ENCODE peak calls at places on chromosomes 3 and 15, in eight cellular contexts. One of them, this sample, is unnamed.
A peak's percentile ranks its signal among the peaks of the same experiment; 100 is the strongest.

GRCh38 chr3:187382609-187383151 is 14.5 kb downstream of the RTP4 start:
- DNase-seq in hepatocyte: peak; percentile 13
- DNase-seq in GM23338: no peak
- DNase-seq in PC-3: no peak
- DNase-seq in SK-N-SH: no peak
- DNase-seq in HCT116: no peak
- DNase-seq in OCI-LY7: no peak
- DNase-seq in MM.1S: no peak
- DNase-seq in this sample: peak; percentile 16

GRCh38 chr3:51710631-51711351 is 3.9 kb downstream of the GRM2 start:
- DNase-seq in hepatocyte: no peak
- DNase-seq in GM23338: peak; percentile 64
- DNase-seq in PC-3: peak; percentile 44
- DNase-seq in SK-N-SH: peak; percentile 47
- DNase-seq in HCT116: no peak
- DNase-seq in OCI-LY7: peak; percentile 12
- DNase-seq in MM.1S: no peak
- DNase-seq in this sample: peak; percentile 51

GRCh38 chr15:83209333-83209732 is 1.7 kb upstream of the HDGFL3 start:
- DNase-seq in hepatocyte: no peak
- DNase-seq in GM23338: peak; percentile 55
- DNase-seq in PC-3: no peak
- DNase-seq in SK-N-SH: no peak
- DNase-seq in HCT116: no peak
- DNase-seq in OCI-LY7: no peak
- DNase-seq in MM.1S: no peak
- DNase-seq in this sample: peak; percentile 50

GRCh38 chr3:16347548-16347947 is 82.5 kb downstream of the OXNAD1 start:
- DNase-seq in hepatocyte: no peak
- DNase-seq in GM23338: no peak
- DNase-seq in PC-3: no peak
- DNase-seq in SK-N-SH: no peak
- DNase-seq in HCT116: no peak
- DNase-seq in OCI-LY7: no peak
- DNase-seq in MM.1S: no peak
- DNase-seq in this sample: no peak

GRCh38 chr3:110069641-110070538 is 732.5 kb upstream of the DPPA4 start:
- DNase-seq in hepatocyte: peak; percentile 46
- DNase-seq in GM23338: no peak
- DNase-seq in PC-3: peak; percentile 5
- DNase-seq in SK-N-SH: no peak
- DNase-seq in HCT116: no peak
- DNase-seq in OCI-LY7: no peak
- DNase-seq in MM.1S: peak; percentile 74
- DNase-seq in this sample: no peak

GRCh38 chr15:66789029-66790025 is 87.3 kb downstream of the SMAD6 start:
- DNase-seq in hepatocyte: peak; percentile 70
- DNase-seq in GM23338: peak; percentile 75
- DNase-seq in PC-3: peak; percentile 61
- DNase-seq in SK-N-SH: no peak
- DNase-seq in HCT116: no peak
- DNase-seq in OCI-LY7: peak; percentile 61
- DNase-seq in MM.1S: no peak
- DNase-seq in this sample: no peak

GRCh38 chr15:35440265-35440664 is 105.7 kb downstream of the DPH6 start:
- DNase-seq in hepatocyte: no peak
- DNase-seq in GM23338: no peak
- DNase-seq in PC-3: no peak
- DNase-seq in SK-N-SH: no peak
- DNase-seq in HCT116: no peak
- DNase-seq in OCI-LY7: no peak
- DNase-seq in MM.1S: no peak
- DNase-seq in this sample: no peak

GRCh38 chr15:51117270-51117669 is 22.6 kb upstream of the TNFAIP8L3 start:
- DNase-seq in hepatocyte: no peak
- DNase-seq in GM23338: no peak
- DNase-seq in PC-3: no peak
- DNase-seq in SK-N-SH: no peak
- DNase-seq in HCT116: no peak
- DNase-seq in OCI-LY7: no peak
- DNase-seq in MM.1S: no peak
- DNase-seq in this sample: no peak

GRCh38 chr15:48389701-48390143 is 58.5 kb downstream of the DUT start:
- DNase-seq in hepatocyte: no peak
- DNase-seq in GM23338: no peak
- DNase-seq in PC-3: peak; percentile 57
- DNase-seq in SK-N-SH: no peak
- DNase-seq in HCT116: no peak
- DNase-seq in OCI-LY7: no peak
- DNase-seq in MM.1S: no peak
- DNase-seq in this sample: no peak

GRCh38 chr3:66763294-66763693 is 234.8 kb upstream of the KBTBD8 start:
- DNase-seq in hepatocyte: no peak
- DNase-seq in GM23338: no peak
- DNase-seq in PC-3: peak; percentile 82
- DNase-seq in SK-N-SH: no peak
- DNase-seq in HCT116: no peak
- DNase-seq in OCI-LY7: no peak
- DNase-seq in MM.1S: no peak
- DNase-seq in this sample: no peak

GRCh38 chr3:3800076-3800448 is 831 bp downstream of the LRRN1 start:
- DNase-seq in hepatocyte: peak; percentile 65
- DNase-seq in GM23338: peak; percentile 22
- DNase-seq in PC-3: no peak
- DNase-seq in SK-N-SH: peak; percentile 78
- DNase-seq in HCT116: no peak
- DNase-seq in OCI-LY7: no peak
- DNase-seq in MM.1S: no peak
- DNase-seq in this sample: peak; percentile 51

GRCh38 chr3:152968388-152969024 is 133.6 kb downstream of the P2RY1 start:
- DNase-seq in hepatocyte: no peak
- DNase-seq in GM23338: no peak
- DNase-seq in PC-3: peak; percentile 83
- DNase-seq in SK-N-SH: no peak
- DNase-seq in HCT116: no peak
- DNase-seq in OCI-LY7: no peak
- DNase-seq in MM.1S: no peak
- DNase-seq in this sample: no peak

GRCh38 chr15:70114226-70114625 is 16.5 kb upstream of the TLE3 start:
- DNase-seq in hepatocyte: no peak
- DNase-seq in GM23338: no peak
- DNase-seq in PC-3: no peak
- DNase-seq in SK-N-SH: no peak
- DNase-seq in HCT116: no peak
- DNase-seq in OCI-LY7: no peak
- DNase-seq in MM.1S: no peak
- DNase-seq in this sample: no peak

GRCh38 chr3:76500746-76501275 is 539.1 kb upstream of the ROBO2 start:
- DNase-seq in hepatocyte: no peak
- DNase-seq in GM23338: no peak
- DNase-seq in PC-3: peak; percentile 19
- DNase-seq in SK-N-SH: no peak
- DNase-seq in HCT116: no peak
- DNase-seq in OCI-LY7: no peak
- DNase-seq in MM.1S: no peak
- DNase-seq in this sample: no peak

GRCh38 chr15:68631621-68632051 is 52.8 kb downstream of the CORO2B start:
- DNase-seq in hepatocyte: no peak
- DNase-seq in GM23338: peak; percentile 80
- DNase-seq in PC-3: no peak
- DNase-seq in SK-N-SH: no peak
- DNase-seq in HCT116: no peak
- DNase-seq in OCI-LY7: peak; percentile 100
- DNase-seq in MM.1S: no peak
- DNase-seq in this sample: peak; percentile 46

GRCh38 chr15:75195766-75196241 is 5.9 kb upstream of the C15orf39 start:
- DNase-seq in hepatocyte: peak; percentile 50
- DNase-seq in GM23338: peak; percentile 68
- DNase-seq in PC-3: no peak
- DNase-seq in SK-N-SH: peak; percentile 75
- DNase-seq in HCT116: no peak
- DNase-seq in OCI-LY7: no peak
- DNase-seq in MM.1S: no peak
- DNase-seq in this sample: peak; percentile 11

GRCh38 chr3:129001101-129001816 is at the start of gene EFCC1:
- DNase-seq in hepatocyte: peak; percentile 65
- DNase-seq in GM23338: peak; percentile 83
- DNase-seq in PC-3: no peak
- DNase-seq in SK-N-SH: peak; percentile 71
- DNase-seq in HCT116: no peak
- DNase-seq in OCI-LY7: no peak
- DNase-seq in MM.1S: no peak
- DNase-seq in this sample: peak; percentile 92

GRCh38 chr3:178389258-178389657 is 147.0 kb upstream of the KCNMB2 start:
- DNase-seq in hepatocyte: no peak
- DNase-seq in GM23338: peak; percentile 10
- DNase-seq in PC-3: no peak
- DNase-seq in SK-N-SH: no peak
- DNase-seq in HCT116: no peak
- DNase-seq in OCI-LY7: no peak
- DNase-seq in MM.1S: no peak
- DNase-seq in this sample: no peak

GRCh38 chr3:150216041-150216811 is 191.9 kb upstream of the TSC22D2 start:
- DNase-seq in hepatocyte: peak; percentile 35
- DNase-seq in GM23338: no peak
- DNase-seq in PC-3: peak; percentile 29
- DNase-seq in SK-N-SH: peak; percentile 32
- DNase-seq in HCT116: no peak
- DNase-seq in OCI-LY7: no peak
- DNase-seq in MM.1S: no peak
- DNase-seq in this sample: peak; percentile 24

GRCh38 chr3:9623148-9623547 is 26.2 kb upstream of the MTMR14 start:
- DNase-seq in hepatocyte: no peak
- DNase-seq in GM23338: no peak
- DNase-seq in PC-3: peak; percentile 45
- DNase-seq in SK-N-SH: peak; percentile 39
- DNase-seq in HCT116: no peak
- DNase-seq in OCI-LY7: no peak
- DNase-seq in MM.1S: no peak
- DNase-seq in this sample: no peak

GRCh38 chr15:51377038-51377761 is 35.7 kb downstream of the GLDN start:
- DNase-seq in hepatocyte: no peak
- DNase-seq in GM23338: no peak
- DNase-seq in PC-3: peak; percentile 15
- DNase-seq in SK-N-SH: no peak
- DNase-seq in HCT116: no peak
- DNase-seq in OCI-LY7: no peak
- DNase-seq in MM.1S: no peak
- DNase-seq in this sample: no peak

GRCh38 chr15:44593042-44593736 is 56.2 kb downstream of the EIF3J start:
- DNase-seq in hepatocyte: no peak
- DNase-seq in GM23338: no peak
- DNase-seq in PC-3: peak; percentile 44
- DNase-seq in SK-N-SH: peak; percentile 15
- DNase-seq in HCT116: peak; percentile 12
- DNase-seq in OCI-LY7: peak; percentile 59
- DNase-seq in MM.1S: peak; percentile 28
- DNase-seq in this sample: no peak

GRCh38 chr15:100210338-100210737 is 131.4 kb downstream of the ADAMTS17 start:
- DNase-seq in hepatocyte: no peak
- DNase-seq in GM23338: no peak
- DNase-seq in PC-3: no peak
- DNase-seq in SK-N-SH: no peak
- DNase-seq in HCT116: no peak
- DNase-seq in OCI-LY7: no peak
- DNase-seq in MM.1S: no peak
- DNase-seq in this sample: no peak
- H3K4me2 ChIP-seq in hepatocyte: no peak overlapping the region
- H3K4me2 ChIP-seq in GM23338: no peak overlapping the region
- H3K4me2 ChIP-seq in PC-3: no peak overlapping the region
- H3K4me2 ChIP-seq in SK-N-SH: no peak overlapping the region
- H3K4me2 ChIP-seq in HCT116: no peak overlapping the region
- H3K4me2 ChIP-seq in OCI-LY7: no peak overlapping the region
- H3K4me2 ChIP-seq in MM.1S: no peak overlapping the region
- H3K4me2 ChIP-seq in this sample: no peak overlapping the region

DNA sequence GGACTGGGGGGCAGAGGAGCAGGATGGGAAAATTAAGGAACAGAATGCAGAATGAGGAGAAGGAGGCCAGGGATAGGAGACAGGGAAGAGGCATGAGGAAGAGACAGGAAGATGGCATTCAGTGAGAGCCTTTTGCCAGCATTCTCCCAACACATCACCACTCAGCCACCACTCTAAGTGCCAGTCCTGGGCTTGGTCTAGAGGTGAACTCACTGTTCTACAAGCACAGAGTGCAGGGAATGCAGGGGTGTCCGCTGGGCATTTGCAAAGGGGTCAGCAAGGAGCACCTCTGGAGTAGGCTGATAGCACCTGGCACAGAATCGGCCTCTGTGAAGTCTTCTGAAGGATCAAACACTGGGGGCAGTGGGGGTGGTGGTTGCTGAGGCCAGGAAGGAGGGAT is 14.6 kb upstream of the IGDCC3 start:
- DNase-seq in hepatocyte: no peak
- DNase-seq in GM23338: no peak
- DNase-seq in PC-3: no peak
- DNase-seq in SK-N-SH: no peak
- DNase-seq in HCT116: no peak
- DNase-seq in OCI-LY7: no peak
- DNase-seq in MM.1S: no peak
- DNase-seq in this sample: no peak
- TF ChIP-seq EZH2phosphoT487 in hepatocyte: no peak
- TF ChIP-seq EZH2phosphoT487 in GM23338: no peak
- TF ChIP-seq EZH2phosphoT487 in PC-3: no peak
- TF ChIP-seq EZH2phosphoT487 in SK-N-SH: no peak
- TF ChIP-seq EZH2phosphoT487 in HCT116: no peak
- TF ChIP-seq EZH2phosphoT487 in OCI-LY7: no peak
- TF ChIP-seq EZH2phosphoT487 in MM.1S: no peak
- TF ChIP-seq EZH2phosphoT487 in this sample: no peak

DNA sequence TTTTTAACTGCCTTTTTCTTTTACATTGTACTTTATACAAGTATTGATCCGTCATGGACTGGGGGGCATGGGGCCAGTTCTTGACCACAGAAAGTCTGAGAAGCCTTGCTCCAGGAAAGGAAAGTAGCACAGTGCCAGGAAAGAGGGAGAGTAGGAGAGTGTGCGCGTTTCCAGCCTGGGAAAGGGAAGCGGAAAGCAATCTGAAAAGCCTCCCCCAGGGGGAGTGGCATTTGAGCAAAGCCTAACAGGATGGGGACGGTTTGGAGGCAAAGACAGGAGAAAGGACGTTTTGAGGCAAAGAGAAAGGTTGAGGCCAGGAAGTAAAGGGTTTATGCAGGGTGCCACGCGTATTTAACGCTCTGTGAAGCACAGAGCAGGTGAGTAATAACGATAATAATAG is 116.9 kb downstream of the RORA start:
- DNase-seq in hepatocyte: no peak
- DNase-seq in GM23338: peak; percentile 73
- DNase-seq in PC-3: no peak
- DNase-seq in SK-N-SH: no peak
- DNase-seq in HCT116: no peak
- DNase-seq in OCI-LY7: no peak
- DNase-seq in MM.1S: no peak
- DNase-seq in this sample: peak; percentile 66
- TF ChIP-seq CTCF in hepatocyte: no peak
- TF ChIP-seq CTCF in GM23338: peak; percentile 31
- TF ChIP-seq CTCF in PC-3: no peak
- TF ChIP-seq CTCF in SK-N-SH: no peak
- TF ChIP-seq CTCF in HCT116: no peak
- TF ChIP-seq CTCF in OCI-LY7: no peak
- TF ChIP-seq CTCF in MM.1S: no peak
- TF ChIP-seq CTCF in this sample: peak; percentile 52

GRCh38 chr15:40233727-40234577 is 4.9 kb upstream of the PAK6 start:
- DNase-seq in hepatocyte: peak; percentile 5
- DNase-seq in GM23338: no peak
- DNase-seq in PC-3: no peak
- DNase-seq in SK-N-SH: no peak
- DNase-seq in HCT116: no peak
- DNase-seq in OCI-LY7: no peak
- DNase-seq in MM.1S: no peak
- DNase-seq in this sample: no peak
- H3K4me2 ChIP-seq in hepatocyte: no peak overlapping the region
- H3K4me2 ChIP-seq in GM23338: no peak overlapping the region
- H3K4me2 ChIP-seq in PC-3: no peak overlapping the region
- H3K4me2 ChIP-seq in SK-N-SH: no peak overlapping the region
- H3K4me2 ChIP-seq in HCT116: peak overlapping the region; percentile 2
- H3K4me2 ChIP-seq in OCI-LY7: no peak overlapping the region
- H3K4me2 ChIP-seq in MM.1S: no peak overlapping the region
- H3K4me2 ChIP-seq in this sample: no peak overlapping the region

This sample was measured in neural progenitor cell.